ENCODE peak calls at places on chromosomes 3 and 15, in six cellular contexts. One of them, this sample, is unnamed. For H3K4me1, the result is how much of the 10 kb centered on the place peaks cover.

GRCh38 chr3:130820976-130821375 is 72.9 kb upstream of the ATP2C1 start:
- DNase-seq in cardiac muscle cell: no peak
- DNase-seq in spleen: no peak
- DNase-seq in HCT116: peak
- DNase-seq in tibial artery: no peak
- DNase-seq in gastrocnemius medialis: no peak
- DNase-seq in this sample: no peak

GRCh38 chr3:14991148-14991742 is 43.9 kb downstream of the NR2C2 start:
- DNase-seq in spleen: no peak
- DNase-seq in tibial artery: no peak
- DNase-seq in HCT116: no peak
- DNase-seq in gastrocnemius medialis: no peak
- DNase-seq in cardiac muscle cell: peak
- DNase-seq in this sample: no peak

GRCh38 chr3:160935413-160936095 is 169.6 kb downstream of the B3GALNT1 start:
- DNase-seq in gastrocnemius medialis: no peak
- DNase-seq in HCT116: no peak
- DNase-seq in cardiac muscle cell: no peak
- DNase-seq in spleen: no peak
- DNase-seq in tibial artery: no peak
- DNase-seq in this sample: no peak

GRCh38 chr3:177598110-177598833 is 401.0 kb upstream of the TBL1XR1 start:
- DNase-seq in spleen: no peak
- DNase-seq in gastrocnemius medialis: no peak
- DNase-seq in tibial artery: no peak
- DNase-seq in cardiac muscle cell: no peak
- DNase-seq in HCT116: no peak
- DNase-seq in this sample: no peak

GRCh38 chr3:42148982-42149432 is 57.9 kb downstream of the TRAK1 start:
- DNase-seq in cardiac muscle cell: peak
- DNase-seq in spleen: no peak
- DNase-seq in tibial artery: peak
- DNase-seq in HCT116: no peak
- DNase-seq in gastrocnemius medialis: peak
- DNase-seq in this sample: peak

GRCh38 chr3:24042174-24042878 is 97.2 kb downstream of the NR1D2 start:
- DNase-seq in cardiac muscle cell: no peak
- DNase-seq in spleen: no peak
- DNase-seq in tibial artery: no peak
- DNase-seq in gastrocnemius medialis: no peak
- DNase-seq in HCT116: no peak
- DNase-seq in this sample: no peak

GRCh38 chr3:143236226-143236964 is 116.8 kb downstream of the CHST2 start:
- DNase-seq in spleen: no peak
- DNase-seq in tibial artery: no peak
- DNase-seq in cardiac muscle cell: no peak
- DNase-seq in HCT116: no peak
- DNase-seq in gastrocnemius medialis: no peak
- DNase-seq in this sample: no peak

GRCh38 chr3:16113704-16114103 is 60.8 kb upstream of the GALNT15 start:
- DNase-seq in tibial artery: peak
- DNase-seq in gastrocnemius medialis: no peak
- DNase-seq in spleen: no peak
- DNase-seq in cardiac muscle cell: no peak
- DNase-seq in HCT116: no peak
- DNase-seq in this sample: no peak

GRCh38 chr15:75801859-75802593 is 41.2 kb upstream of the UBE2Q2 start:
- DNase-seq in cardiac muscle cell: peak
- DNase-seq in HCT116: peak
- DNase-seq in spleen: peak
- DNase-seq in tibial artery: peak
- DNase-seq in gastrocnemius medialis: peak
- DNase-seq in this sample: no peak

GRCh38 chr3:12869025-12869695 is 27.8 kb upstream of the RPL32 start:
- DNase-seq in HCT116: no peak
- DNase-seq in tibial artery: no peak
- DNase-seq in cardiac muscle cell: peak
- DNase-seq in gastrocnemius medialis: no peak
- DNase-seq in spleen: peak
- DNase-seq in this sample: no peak

DNA sequence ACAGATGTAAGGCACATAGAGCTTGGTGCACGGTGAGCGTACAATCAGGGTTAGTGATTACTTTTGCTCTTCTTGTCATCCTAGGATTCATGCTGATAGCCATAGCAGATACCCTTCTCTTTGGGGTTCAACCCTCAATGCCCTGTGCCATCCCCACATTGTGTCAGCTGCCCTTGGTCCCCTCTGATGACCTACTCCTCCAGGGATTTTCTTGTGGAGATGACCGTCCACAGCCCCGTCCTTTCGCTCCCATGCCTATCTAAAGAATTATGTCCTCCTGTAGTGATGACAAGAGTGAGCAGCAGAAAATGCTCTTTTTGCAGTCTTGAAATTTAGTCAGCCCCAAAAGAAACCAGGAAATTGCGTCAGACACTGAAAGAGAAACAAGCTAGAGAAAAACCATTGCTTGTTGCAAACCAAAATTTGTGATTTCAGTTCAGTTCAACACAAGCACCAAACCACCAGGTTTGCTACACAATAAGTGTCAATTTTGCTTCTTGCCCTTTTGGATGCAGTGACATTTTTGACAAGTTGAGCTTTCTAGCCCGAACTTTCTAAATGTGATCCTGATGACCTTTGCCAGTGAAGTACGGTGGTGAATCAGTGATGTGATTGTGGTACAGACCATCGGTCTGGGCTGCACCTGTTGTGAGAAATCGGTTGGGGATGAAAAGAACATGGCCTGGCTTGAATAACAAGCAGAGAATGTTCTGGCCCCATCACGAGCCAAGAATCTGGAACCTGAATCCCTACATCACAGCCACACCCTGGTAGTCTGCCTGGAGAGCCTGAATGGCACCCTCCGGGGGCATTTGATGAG is 41.3 kb downstream of the CMTM7 start:
- DNase-seq in tibial artery: no peak
- DNase-seq in gastrocnemius medialis: peak
- DNase-seq in cardiac muscle cell: no peak
- DNase-seq in spleen: no peak
- DNase-seq in HCT116: no peak
- DNase-seq in this sample: no peak
- H3K4me1 ChIP-seq in tibial artery: under half
- H3K4me1 ChIP-seq in gastrocnemius medialis: under half
- H3K4me1 ChIP-seq in cardiac muscle cell: under half
- H3K4me1 ChIP-seq in spleen: half or more
- H3K4me1 ChIP-seq in HCT116: under half
- H3K4me1 ChIP-seq in this sample: under half

GRCh38 chr3:28853830-28854229 is 427.0 kb upstream of the RBMS3 start:
- DNase-seq in gastrocnemius medialis: no peak
- DNase-seq in tibial artery: no peak
- DNase-seq in spleen: no peak
- DNase-seq in HCT116: no peak
- DNase-seq in cardiac muscle cell: no peak
- DNase-seq in this sample: no peak
- TF ChIP-seq CTCF in gastrocnemius medialis: no peak
- TF ChIP-seq CTCF in tibial artery: no peak
- TF ChIP-seq CTCF in spleen: no peak
- TF ChIP-seq CTCF in HCT116: no peak
- TF ChIP-seq CTCF in cardiac muscle cell: no peak
- TF ChIP-seq CTCF in this sample: no peak

DNA sequence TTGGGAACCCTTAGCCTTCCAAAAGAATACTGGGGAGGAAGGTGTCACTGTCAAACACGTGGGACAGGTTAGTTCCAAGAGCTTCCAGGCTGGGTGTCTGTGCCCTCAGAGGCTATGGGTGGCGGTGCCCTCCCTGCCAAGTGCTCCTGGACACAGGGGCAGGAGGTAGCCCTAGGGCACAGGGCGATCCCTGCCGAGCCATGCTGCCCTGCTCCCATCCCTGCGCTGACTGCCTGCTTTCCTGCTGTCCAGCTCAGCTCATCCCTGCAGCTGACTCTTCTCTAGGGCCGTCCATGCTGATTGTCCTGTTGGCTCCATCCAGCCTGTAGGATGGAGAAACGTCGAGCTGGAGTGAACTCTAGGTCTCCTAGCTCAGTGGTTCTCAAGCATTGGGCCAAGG is 3.6 kb downstream of the PDIA5 start:
- DNase-seq in HCT116: no peak
- DNase-seq in gastrocnemius medialis: no peak
- DNase-seq in cardiac muscle cell: no peak
- DNase-seq in spleen: no peak
- DNase-seq in tibial artery: no peak
- DNase-seq in this sample: no peak
- H3K4me3 ChIP-seq in HCT116: no peak
- H3K4me3 ChIP-seq in gastrocnemius medialis: no peak
- H3K4me3 ChIP-seq in cardiac muscle cell: no peak
- H3K4me3 ChIP-seq in spleen: no peak
- H3K4me3 ChIP-seq in tibial artery: no peak
- H3K4me3 ChIP-seq in this sample: no peak

DNA sequence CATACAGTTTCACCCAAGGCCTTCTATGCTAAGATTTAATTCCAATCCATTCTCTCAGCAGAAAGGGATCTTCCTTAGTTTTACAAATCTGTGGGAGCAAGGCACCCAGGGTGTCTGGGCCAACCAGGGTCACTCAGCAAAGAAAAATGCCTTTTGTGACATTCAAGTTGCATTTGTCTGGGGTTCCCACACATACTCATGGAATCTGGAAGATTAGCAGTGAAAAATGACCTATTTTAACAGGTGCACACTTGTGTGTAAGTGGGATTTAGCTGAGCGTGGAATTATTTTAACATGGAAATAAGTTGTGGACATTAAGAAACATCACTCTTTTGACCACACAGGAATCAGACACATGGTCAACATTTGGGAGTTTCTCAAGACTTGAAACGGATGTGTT is 234.8 kb downstream of the OPA1 start:
- DNase-seq in HCT116: no peak
- DNase-seq in spleen: no peak
- DNase-seq in cardiac muscle cell: no peak
- DNase-seq in gastrocnemius medialis: no peak
- DNase-seq in tibial artery: no peak
- DNase-seq in this sample: no peak
- H3K4me1 ChIP-seq in HCT116: under half
- H3K4me1 ChIP-seq in spleen: under half
- H3K4me1 ChIP-seq in cardiac muscle cell: under half
- H3K4me1 ChIP-seq in gastrocnemius medialis: under half
- H3K4me1 ChIP-seq in tibial artery: under half
- H3K4me1 ChIP-seq in this sample: under half

GRCh38 chr3:9340450-9341009 is 22.3 kb upstream of the THUMPD3 start:
- DNase-seq in HCT116: peak
- DNase-seq in cardiac muscle cell: no peak
- DNase-seq in tibial artery: no peak
- DNase-seq in spleen: no peak
- DNase-seq in gastrocnemius medialis: no peak
- DNase-seq in this sample: no peak
- TF ChIP-seq CTCF in HCT116: no peak
- TF ChIP-seq CTCF in cardiac muscle cell: no peak
- TF ChIP-seq CTCF in tibial artery: no peak
- TF ChIP-seq CTCF in spleen: no peak
- TF ChIP-seq CTCF in gastrocnemius medialis: no peak
- TF ChIP-seq CTCF in this sample: no peak

GRCh38 chr3:98530676-98531075 is 1.1 kb upstream of the GPR15 start:
- DNase-seq in tibial artery: no peak
- DNase-seq in cardiac muscle cell: no peak
- DNase-seq in gastrocnemius medialis: no peak
- DNase-seq in spleen: no peak
- DNase-seq in HCT116: no peak
- DNase-seq in this sample: no peak

GRCh38 chr3:98532275-98532637 is 478 bp downstream of the GPR15 start:
- DNase-seq in HCT116: no peak
- DNase-seq in spleen: no peak
- DNase-seq in tibial artery: no peak
- DNase-seq in cardiac muscle cell: no peak
- DNase-seq in gastrocnemius medialis: no peak
- DNase-seq in this sample: no peak

GRCh38 chr3:98529856-98530459 is 1.8 kb upstream of the GPR15 start:
- DNase-seq in spleen: no peak
- DNase-seq in HCT116: no peak
- DNase-seq in cardiac muscle cell: no peak
- DNase-seq in tibial artery: no peak
- DNase-seq in gastrocnemius medialis: no peak
- DNase-seq in this sample: no peak

GRCh38 chr3:98532709-98533571 is 1.2 kb downstream of the GPR15 start:
- DNase-seq in spleen: no peak
- DNase-seq in gastrocnemius medialis: no peak
- DNase-seq in tibial artery: no peak
- DNase-seq in cardiac muscle cell: no peak
- DNase-seq in HCT116: no peak
- DNase-seq in this sample: no peak

DNA sequence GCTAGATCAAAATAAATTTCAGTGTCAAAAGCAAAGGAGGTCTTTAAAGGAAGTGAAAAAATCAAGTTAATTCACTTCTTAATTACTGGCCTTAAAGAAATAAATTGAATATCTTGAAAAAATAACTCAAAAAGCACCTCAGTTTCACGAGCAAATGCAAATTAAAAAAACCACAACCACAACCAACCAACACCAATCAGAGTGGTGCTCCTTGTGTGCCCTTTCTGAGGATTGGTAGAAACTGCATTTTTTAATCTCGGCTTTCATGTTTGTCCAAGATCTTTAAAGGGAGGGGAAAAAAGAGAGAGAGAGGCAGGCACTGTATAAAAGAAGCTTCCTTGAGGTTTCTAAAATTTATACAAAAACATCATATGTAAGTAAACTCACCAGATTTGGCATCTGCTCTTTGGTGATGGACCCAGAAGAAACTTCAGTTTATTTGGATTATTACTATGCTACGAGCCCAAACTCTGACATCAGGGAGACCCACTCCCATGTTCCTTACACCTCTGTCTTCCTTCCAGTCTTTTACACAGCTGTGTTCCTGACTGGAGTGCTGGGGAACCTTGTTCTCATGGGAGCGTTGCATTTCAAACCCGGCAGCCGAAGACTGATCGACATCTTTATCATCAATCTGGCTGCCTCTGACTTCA is at the start of gene GPR15:
- DNase-seq in HCT116: no peak
- DNase-seq in gastrocnemius medialis: no peak
- DNase-seq in tibial artery: no peak
- DNase-seq in cardiac muscle cell: no peak
- DNase-seq in spleen: no peak
- DNase-seq in this sample: no peak
- H3K4me3 ChIP-seq in HCT116: no peak
- H3K4me3 ChIP-seq in gastrocnemius medialis: no peak
- H3K4me3 ChIP-seq in tibial artery: no peak
- H3K4me3 ChIP-seq in cardiac muscle cell: no peak
- H3K4me3 ChIP-seq in spleen: no peak
- H3K4me3 ChIP-seq in this sample: no peak